ENCODE peak calls at places on chromosomes 13 and 19, in ten cellular contexts. D, K, N, P, U, F, T, B, H and C are unnamed samples.

GRCh38 chr13:113527272-113527958 is 36.9 kb upstream of the DCUN1D2 start:
- DNase-seq in F (no peak), T (no peak), H (no peak), P (no peak), N (no peak), B (no peak), D (no peak), U (no peak), K (no peak), C (no peak)

GRCh38 chr19:55053735-55054134 is 9.2 kb downstream of the RDH13 start:
- DNase-seq in D (no peak), K (no peak), H (no peak), B (no peak), P (no peak), U (no peak), T (no peak), F (no peak), N (no peak), C (no peak)

GRCh38 chr13:113831061-113831460 is 32.8 kb downstream of the GAS6 start:
- DNase-seq in N (peak), D (no peak), U (no peak), T (no peak), P (no peak), H (no peak), B (no peak), K (no peak), F (no peak), C (no peak)

GRCh38 chr19:46976845-46977320 is 42.8 kb upstream of the NPAS1 start:
- DNase-seq in U (no peak), D (peak), H (no peak), F (no peak), K (peak), P (peak), B (peak), N (no peak), T (peak), C (peak)

GRCh38 chr19:12868540-12869112 is 12.6 kb downstream of the DNASE2 start:
- DNase-seq in U (no peak), B (no peak), H (no peak), T (peak), N (peak), F (no peak), K (no peak), P (no peak), D (peak), C (no peak)

GRCh38 chr13:46751811-46752635 is 44.9 kb downstream of the ESD start:
- DNase-seq in K (peak), T (no peak), N (no peak), P (no peak), H (no peak), B (peak), D (no peak), F (no peak), U (peak), C (no peak)

GRCh38 chr13:106916329-106916728 is 348.4 kb upstream of the ARGLU1 start:
- DNase-seq in U (no peak), N (no peak), B (no peak), K (no peak), H (no peak), F (no peak), D (no peak), P (no peak), T (no peak), C (no peak)

GRCh38 chr19:4744451-4745170 is 21.0 kb upstream of the DPP9 start:
- DNase-seq in P (no peak), T (peak), D (no peak), N (no peak), B (peak), U (no peak), H (no peak), K (no peak), F (no peak), C (no peak)

GRCh38 chr19:38211206-38211605 is 12.8 kb downstream of the DPF1 start:
- DNase-seq in D (peak), N (peak), P (no peak), B (no peak), F (no peak), T (no peak), H (no peak), U (no peak), K (peak), C (no peak)

GRCh38 chr13:68727165-68727564 is 1380.5 kb upstream of the ATXN8OS start:
- DNase-seq in F (no peak), N (no peak), U (no peak), H (no peak), B (no peak), K (no peak), D (no peak), T (no peak), P (no peak), C (no peak)

GRCh38 chr19:13953021-13953531 is 767 bp downstream of the DCAF15 start:
- DNase-seq in D (peak), F (no peak), B (no peak), H (no peak), P (no peak), T (peak), U (no peak), K (peak), N (no peak), C (no peak)

GRCh38 chr19:570315-570714 is 2.1 kb upstream of the BSG start:
- DNase-seq in P (no peak), U (no peak), H (no peak), F (no peak), B (no peak), K (no peak), N (peak), T (no peak), D (peak), C (no peak)

GRCh38 chr19:17513801-17514200 is 2.4 kb downstream of the PGLS start:
- DNase-seq in K (no peak), B (no peak), H (no peak), D (no peak), P (no peak), T (no peak), N (no peak), U (no peak), F (no peak), C (no peak)

GRCh38 chr19:51887522-51888498 is at the start of gene ZNF577:
- DNase-seq in D (peak), T (peak), F (no peak), H (peak), K (peak), N (peak), U (peak), P (peak), B (peak), C (peak)

GRCh38 chr19:44609219-44609618 is 4.1 kb upstream of the IGSF23 start:
- DNase-seq in H (no peak), F (no peak), N (no peak), T (no peak), D (no peak), B (no peak), P (no peak), K (no peak), U (no peak), C (no peak)

GRCh38 chr13:74132768-74133656 is 1.2 kb downstream of the KLF12 start:
- DNase-seq in F (no peak), B (peak), D (peak), K (peak), N (peak), P (peak), T (peak), H (peak), U (peak), C (peak)

GRCh38 chr19:11261902-11262839 is at the start of gene DOCK6:
- DNase-seq in D (peak), H (peak), P (peak), T (peak), F (no peak), B (no peak), K (peak), N (peak), U (peak), C (peak)

DNA sequence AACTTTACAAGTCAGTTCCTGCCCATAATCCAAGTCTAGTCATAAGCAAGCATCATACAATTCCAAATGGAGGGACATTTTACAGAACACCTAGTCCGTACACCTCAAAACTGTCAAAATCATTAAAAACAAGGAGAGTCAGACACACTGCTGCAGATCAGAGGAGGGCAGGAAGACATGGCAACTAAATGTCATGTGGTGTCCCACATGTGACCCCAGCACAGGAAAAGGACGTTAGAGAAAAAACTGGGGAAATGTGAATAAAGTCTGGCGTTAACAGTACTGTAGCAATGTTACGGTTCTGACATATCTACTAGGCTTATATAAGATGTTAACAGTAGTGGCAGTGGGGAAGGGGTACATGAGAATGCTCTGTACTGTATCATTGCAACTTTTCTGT is 2.3 kb downstream of the ZSCAN5A start:
- DNase-seq in H (no peak), U (no peak), T (no peak), K (no peak), N (no peak), D (no peak), F (no peak), B (no peak), P (no peak), C (no peak)
- H3K27ac ChIP-seq in H (no peak), U (no peak), T (no peak), K (no peak), N (no peak), D (no peak), F (no peak), B (no peak), P (no peak), C (no peak)

DNA sequence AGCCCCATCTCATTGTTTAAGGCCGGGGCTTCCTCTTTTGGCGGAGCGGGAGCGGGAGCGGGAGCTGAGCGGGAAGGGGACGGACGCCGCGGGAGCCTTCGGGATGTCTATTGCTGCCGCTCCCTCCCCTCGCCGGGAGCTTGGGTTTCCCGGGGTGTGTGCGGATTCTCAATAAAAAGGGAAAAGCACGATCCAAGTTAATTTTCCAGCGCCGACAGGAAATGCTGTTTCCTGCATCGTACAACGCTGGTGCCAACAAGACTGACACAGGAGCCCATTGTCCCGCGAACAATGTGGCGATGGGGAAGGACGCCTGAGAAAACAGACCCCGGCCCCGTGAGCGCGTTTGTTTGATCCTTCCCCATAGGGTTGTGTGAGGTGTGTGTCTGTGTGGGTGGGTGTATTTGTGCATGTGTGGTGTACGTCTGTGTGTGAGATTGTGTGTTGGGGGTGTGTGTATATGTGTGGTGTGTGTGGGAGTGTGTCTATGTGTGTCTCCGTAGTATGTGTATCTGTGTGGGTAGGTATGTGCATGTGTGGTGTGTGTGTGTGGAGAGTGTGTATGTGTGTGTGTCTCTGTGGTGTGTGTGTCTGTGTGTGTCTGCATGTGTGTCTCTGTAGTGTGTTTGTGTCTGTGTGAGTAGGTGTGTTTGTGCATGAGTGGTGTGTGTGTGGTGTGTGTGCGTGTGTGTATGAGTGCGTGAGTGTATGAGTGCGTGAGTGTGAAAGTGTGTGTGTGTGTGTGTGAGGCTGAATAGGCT is 36.4 kb upstream of the FLT1 start:
- DNase-seq in F (no peak), T (peak), B (no peak), U (no peak), P (peak), K (peak), N (peak), H (peak), D (peak), C (peak)
- H3K4me3 ChIP-seq in F (peak), T (peak), B (no peak), U (peak), P (peak), K (peak), N (peak), H (peak), D (peak), C (peak)

GRCh38 chr19:48646912-48647216 is 877 bp upstream of the CA11 start:
- DNase-seq in D (no peak), T (no peak), P (no peak), H (no peak), U (no peak), F (no peak), B (no peak), K (no peak), N (no peak), C (no peak)

GRCh38 chr19:48644355-48644754 is 1.6 kb downstream of the CA11 start:
- DNase-seq in F (no peak), D (no peak), U (no peak), H (no peak), P (no peak), N (no peak), T (no peak), K (no peak), B (no peak), C (no peak)

GRCh38 chr19:48646192-48646911 is 365 bp upstream of the CA11 start:
- DNase-seq in P (peak), T (peak), D (peak), H (peak), U (peak), N (peak), F (peak), B (peak), K (peak), C (peak)

GRCh38 chr19:48645652-48646191 is at the start of gene CA11:
- DNase-seq in D (peak), B (no peak), N (no peak), P (no peak), U (no peak), H (no peak), T (no peak), K (peak), F (no peak), C (no peak)

GRCh38 chr19:48644839-48645651 is 942 bp downstream of the CA11 start:
- DNase-seq in P (peak), D (peak), B (peak), N (no peak), T (peak), K (peak), F (peak), U (peak), H (peak), C (peak)
- H3K27ac ChIP-seq in P (no peak), D (no peak), B (peak), N (peak), T (peak), K (peak), F (peak), U (peak), H (peak), C (peak)

DNA sequence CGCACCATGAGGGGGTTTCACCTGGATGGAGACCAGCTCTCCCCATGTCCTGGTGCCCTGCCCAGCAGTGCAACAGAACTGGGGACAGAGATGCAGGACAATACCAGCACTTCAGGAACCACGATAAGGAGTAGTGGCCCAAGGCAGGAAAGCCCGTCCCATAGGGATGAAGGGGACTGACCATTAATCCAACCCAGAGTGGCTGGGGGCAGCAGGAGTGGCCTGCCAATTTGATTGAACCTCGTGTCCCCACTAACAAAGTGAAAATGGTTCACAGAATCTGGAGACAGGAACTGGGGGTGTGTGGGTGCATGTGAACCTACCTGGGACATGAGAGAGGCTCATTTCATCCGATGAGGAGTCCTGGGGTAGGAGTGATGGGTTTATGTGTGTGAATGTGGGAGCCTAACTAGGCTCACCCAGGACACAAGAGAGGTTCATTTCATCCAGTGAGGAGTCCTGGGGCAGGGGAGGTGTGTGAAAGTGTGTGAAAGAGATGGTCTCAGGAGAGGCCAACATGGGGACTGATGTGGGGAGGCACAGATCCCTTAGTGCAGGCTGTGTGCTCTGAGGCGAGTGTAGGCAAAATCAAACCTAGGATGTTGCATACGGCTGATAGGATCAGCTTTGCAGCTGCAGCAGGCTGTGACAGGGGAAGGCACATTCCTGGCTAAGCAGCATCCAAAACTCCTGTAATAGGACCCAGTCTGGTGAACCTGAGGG is 98.2 kb downstream of the ZNF429 start:
- DNase-seq in U (no peak), F (no peak), T (no peak), B (no peak), K (no peak), D (no peak), N (no peak), P (peak), H (no peak), C (no peak)
- H3K4me3 ChIP-seq in U (no peak), F (no peak), T (no peak), B (no peak), K (no peak), D (no peak), N (peak), P (no peak), H (peak), C (peak)

GRCh38 chr13:97004096-97004876 is 10.0 kb upstream of the OXGR1 start:
- DNase-seq in H (no peak), N (no peak), B (no peak), K (no peak), D (no peak), T (no peak), U (no peak), F (no peak), P (no peak), C (no peak)
- H3K27ac ChIP-seq in H (no peak), N (no peak), B (no peak), K (no peak), D (no peak), T (no peak), U (no peak), F (no peak), P (no peak), C (no peak)

DNA sequence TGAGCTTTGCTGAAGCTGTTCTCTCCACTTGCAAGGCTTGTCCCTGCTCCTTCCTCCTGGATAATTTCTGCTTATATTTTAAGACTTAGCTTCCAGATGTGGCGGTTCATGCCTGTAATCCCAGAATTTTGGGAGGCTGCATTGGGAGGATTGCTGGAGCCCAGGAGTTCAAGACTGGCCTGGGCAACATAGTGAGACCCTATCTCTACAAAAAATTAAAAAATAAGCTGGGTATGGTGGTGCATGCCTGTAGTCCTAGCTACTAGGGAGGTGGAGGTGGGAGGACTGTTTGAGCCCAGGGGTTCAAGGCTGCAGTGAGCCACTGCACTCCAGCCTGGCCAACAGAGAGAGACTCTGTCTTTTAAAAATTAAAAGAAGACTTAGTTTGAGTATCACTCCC is 31.6 kb downstream of the CEBPA start:
- DNase-seq in N (no peak), P (no peak), K (no peak), F (no peak), H (no peak), B (no peak), U (no peak), D (no peak), T (no peak), C (no peak)
- H3K4me3 ChIP-seq in N (no peak), P (no peak), K (no peak), F (no peak), H (no peak), B (no peak), U (no peak), D (no peak), T (no peak), C (no peak)

DNA sequence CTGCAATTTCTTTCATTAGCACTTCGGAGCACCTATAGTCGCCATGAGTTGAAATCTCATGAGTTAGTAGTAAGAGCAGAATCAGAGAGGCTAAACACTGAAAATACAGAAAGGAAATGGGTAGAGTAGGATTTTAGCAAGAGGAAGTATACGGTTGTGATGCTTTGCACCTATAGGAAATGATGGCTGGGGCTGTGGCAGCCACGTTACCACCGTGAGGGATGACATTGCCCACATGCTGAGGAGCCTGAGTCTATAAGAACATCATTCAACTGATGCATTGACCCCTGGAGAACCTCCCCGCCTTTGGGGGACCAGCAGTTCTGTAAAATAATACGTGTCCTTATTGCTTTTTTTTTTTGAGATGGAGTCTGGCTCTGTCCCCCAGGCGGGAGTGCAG is 20.4 kb downstream of the FAM187B start:
- DNase-seq in K (no peak), U (no peak), N (no peak), D (no peak), B (no peak), H (no peak), T (no peak), F (no peak), P (no peak), C (no peak)
- H3K27ac ChIP-seq in K (no peak), U (no peak), N (no peak), D (no peak), B (no peak), H (no peak), T (no peak), F (no peak), P (no peak), C (no peak)

GRCh38 chr13:22499919-22500318 is 680.9 kb upstream of the SGCG start:
- DNase-seq in U (no peak), N (no peak), P (no peak), D (no peak), F (no peak), H (no peak), K (no peak), B (no peak), T (no peak), C (no peak)
- H3K4me3 ChIP-seq in U (no peak), N (no peak), P (no peak), D (no peak), F (no peak), H (no peak), K (no peak), B (no peak), T (no peak), C (no peak)

DNA sequence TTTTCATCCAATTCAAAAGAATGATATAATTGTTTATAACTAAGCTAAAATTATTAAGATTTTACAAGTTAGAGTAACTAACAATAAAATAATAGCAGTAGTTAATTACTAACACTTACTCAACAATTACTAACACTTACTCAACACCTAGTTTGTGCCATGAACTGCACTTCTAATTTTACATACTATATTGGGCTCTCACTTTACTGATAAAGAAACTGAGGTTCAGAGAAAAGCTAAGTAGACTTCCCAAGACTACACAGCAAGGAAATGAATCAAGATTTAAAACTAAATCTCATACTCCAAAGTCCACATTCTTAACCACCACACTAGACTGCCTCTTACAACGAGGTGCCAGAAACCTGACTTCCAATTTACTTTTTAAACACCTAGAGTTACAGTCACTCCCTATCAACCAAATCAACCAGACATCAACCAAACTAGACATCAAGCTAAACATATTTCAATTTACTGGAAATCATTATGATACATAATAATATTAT is 25.1 kb downstream of the RBM26 start:
- DNase-seq in T (no peak), U (no peak), K (no peak), B (no peak), D (no peak), P (no peak), F (no peak), H (no peak), N (no peak), C (no peak)
- H3K27ac ChIP-seq in T (no peak), U (no peak), K (no peak), B (no peak), D (no peak), P (no peak), F (no peak), H (no peak), N (no peak), C (no peak)